ENCODE peak calls at places on chromosomes 5 and 9, in five cellular contexts. R is lower leg skin, B is right atrium auricular region, H is HCT116, S is IMR-90. L is an unnamed sample.
A peak's percentile ranks its signal among the peaks of the same experiment; 100 is the strongest.

GRCh38 chr9:108150736-108151135 is 661.2 kb upstream of the KLF4 start:
- DNase-seq in R (peak; percentile 78), S (peak; percentile 31), B (peak; percentile 77), H (no peak), L (peak; percentile 58)

GRCh38 chr9:11141357-11141756 is 528.6 kb upstream of the PTPRD start:
- DNase-seq in R (no peak), S (no peak), B (no peak), H (no peak), L (no peak)

GRCh38 chr5:91154338-91154737 is 228.8 kb downstream of the ARRDC3 start:
- DNase-seq in R (no peak), H (no peak), B (no peak), S (no peak), L (no peak)

GRCh38 chr5:126002222-126002897 is 420.8 kb upstream of the GRAMD2B start:
- DNase-seq in R (peak; percentile 71), B (peak; percentile 73), S (peak; percentile 85), H (no peak), L (peak; percentile 66)

GRCh38 chr5:91641730-91642350 is 258.7 kb upstream of the ARRDC3 start:
- DNase-seq in B (no peak), R (no peak), S (peak; percentile 41), H (peak; percentile 34), L (no peak)

GRCh38 chr9:116238225-116238624 is 84.6 kb downstream of the PAPPA start:
- DNase-seq in H (no peak), S (peak; percentile 93), B (no peak), R (no peak), L (no peak)

GRCh38 chr9:115672477-115673316 is 480.9 kb upstream of the PAPPA start:
- DNase-seq in B (no peak), H (no peak), R (no peak), S (peak; percentile 99), L (no peak)

GRCh38 chr5:94698189-94698588 is 79.7 kb downstream of the SLF1 start:
- DNase-seq in H (no peak), R (no peak), B (no peak), S (no peak), L (no peak)

GRCh38 chr9:5879419-5880181 is 11.1 kb upstream of the MLANA start:
- DNase-seq in B (no peak), H (peak; percentile 88), S (peak; percentile 71), R (no peak), L (no peak)

GRCh38 chr5:54516051-54516645 is 1.4 kb upstream of the SNX18 start:
- DNase-seq in B (no peak), H (no peak), R (no peak), S (peak; percentile 56), L (no peak)

GRCh38 chr9:21906878-21907277 is 87.3 kb downstream of the CDKN2A start:
- DNase-seq in B (no peak), R (no peak), S (peak; percentile 89), H (no peak), L (no peak)

DNA sequence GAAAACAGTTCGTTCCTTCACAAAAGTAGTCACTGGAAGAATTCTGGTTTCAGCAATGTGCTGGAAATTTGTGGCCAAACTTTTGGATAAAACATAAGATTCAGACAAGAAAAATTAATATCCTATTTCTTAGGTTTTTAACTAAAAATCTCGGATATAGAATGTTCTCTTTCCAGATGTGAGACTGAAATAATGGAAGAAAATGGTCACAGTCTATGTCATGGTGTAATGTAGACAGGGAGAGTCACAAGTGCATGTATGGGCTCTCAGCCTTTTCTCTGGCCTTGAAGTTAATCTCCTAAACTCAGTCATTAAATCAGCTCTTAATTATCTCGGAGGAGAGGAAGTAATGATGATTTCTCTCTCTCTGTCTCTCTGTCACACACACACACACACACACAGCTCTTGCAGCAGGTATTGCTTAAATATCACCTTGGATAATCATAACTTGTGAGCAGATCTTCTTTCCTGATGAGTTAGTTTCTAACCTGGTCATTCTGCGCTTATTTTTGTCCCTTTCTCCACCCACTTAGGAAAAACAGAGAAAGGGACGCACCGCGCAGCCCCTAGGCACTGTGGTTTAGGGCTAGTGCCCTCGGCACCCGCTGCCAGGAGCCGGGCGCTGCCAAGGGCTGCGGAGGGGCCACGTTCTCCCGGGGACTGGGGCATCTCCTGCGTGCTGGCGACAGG is 672 bp upstream of the ITGA2 start:
- DNase-seq in B (no peak), H (peak; percentile 23), S (no peak), R (no peak), L (no peak)
- H3K4me3 ChIP-seq in B (peak overlapping the region; percentile 62), H (peak overlapping the region; percentile 84), S (peak overlapping the region; percentile 93), R (peak overlapping the region; percentile 64), L (peak overlapping the region; percentile 75)

GRCh38 chr5:60295423-60295822 is 401.9 kb upstream of the PDE4D start:
- DNase-seq in H (peak; percentile 7), S (peak; percentile 5), R (no peak), B (no peak), L (no peak)
- TF ChIP-seq CTCF in H (peak; percentile 48), S (peak; percentile 42), R (no peak), B (no peak), L (no peak)

DNA sequence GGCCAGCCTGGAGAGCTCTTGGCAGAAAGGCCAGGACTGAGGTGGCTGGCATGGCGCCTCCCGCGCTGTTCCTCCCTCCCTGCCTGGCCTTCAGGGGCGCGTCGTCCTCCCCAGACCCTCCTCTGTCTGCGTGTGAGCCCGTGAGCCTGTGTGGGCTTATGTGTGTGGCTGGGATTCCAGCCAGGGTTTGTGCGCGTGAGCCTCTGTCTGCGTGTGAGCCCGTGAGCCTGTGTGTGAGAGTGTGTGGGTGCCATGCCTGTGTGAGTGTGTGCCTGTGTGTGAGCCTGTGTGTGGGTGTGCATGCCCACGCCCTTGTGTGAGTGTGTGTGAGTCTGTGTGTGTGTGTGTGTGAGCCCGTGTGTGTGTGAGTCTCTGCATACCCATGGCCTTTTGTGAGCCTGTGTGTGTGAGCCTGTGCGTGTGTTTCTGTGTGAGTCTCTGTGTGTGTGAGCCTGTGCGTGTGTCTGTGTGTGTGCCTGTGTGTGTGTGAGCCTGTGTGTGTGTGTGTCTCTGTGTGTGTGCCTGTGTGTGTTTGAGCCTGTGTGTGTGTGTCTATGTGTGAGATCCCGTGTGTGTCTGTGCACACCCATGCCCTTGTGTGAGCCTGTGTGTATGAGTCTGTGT is 13.0 kb downstream of the RXRA start:
- DNase-seq in R (no peak), B (no peak), S (peak; percentile 59), H (no peak), L (no peak)
- H3K4me3 ChIP-seq in R (no peak overlapping the region), B (peak overlapping the region; percentile 5), S (no peak overlapping the region), H (no peak overlapping the region), L (peak overlapping the region; percentile 42)

GRCh38 chr5:81209869-81210268 is 23.3 kb upstream of the CKMT2 start:
- DNase-seq in S (no peak), B (no peak), H (no peak), R (no peak), L (no peak)
- TF ChIP-seq CTCF in S (no peak), B (no peak), H (no peak), R (no peak), L (no peak)

GRCh38 chr9:127356906-127357305 is 40.1 kb upstream of the SLC2A8 start:
- DNase-seq in H (no peak), B (no peak), R (no peak), S (no peak), L (no peak)
- H3K4me3 ChIP-seq in H (no peak overlapping the region), B (no peak overlapping the region), R (no peak overlapping the region), S (no peak overlapping the region), L (no peak overlapping the region)

GRCh38 chr5:57494104-57495098 is 11.8 kb upstream of the ACTBL2 start:
- DNase-seq in B (peak; percentile 67), H (peak; percentile 90), S (peak; percentile 98), R (peak; percentile 79), L (no peak)
- TF ChIP-seq CTCF in B (no peak), H (no peak), S (no peak), R (no peak), L (no peak)

L was measured in psoas muscle.